ENCODE peak calls at places on chromosomes 5 and 9, in six cellular contexts. G is GM23248, L is esophagus squamous epithelium, R is left ventricle myocardium inferior, Z is A549, M is SJSA1. Y is an unnamed sample. For H3K4me1, the result is how much of the 10 kb centered on the place peaks cover.

GRCh38 chr5:87268970-87269377 is 1.3 kb downstream of the RASA1 start:
- DNase-seq in G (peak), L (no peak), R (no peak), Z (no peak), M (no peak), Y (peak)

GRCh38 chr9:35538361-35539234 is 48.7 kb downstream of the RUSC2 start:
- DNase-seq in G (peak), L (no peak), R (peak), Z (no peak), M (peak), Y (no peak)

GRCh38 chr5:181061645-181062044 is 21.6 kb downstream of the BTNL9 start:
- DNase-seq in G (no peak), L (no peak), R (no peak), Z (no peak), M (no peak), Y (no peak)

GRCh38 chr5:171623551-171624097 is 162.0 kb upstream of the SMIM23 start:
- DNase-seq in G (no peak), L (no peak), R (no peak), Z (no peak), M (no peak), Y (no peak)

GRCh38 chr5:59491944-59492343 is 401.6 kb downstream of the PDE4D start:
- DNase-seq in G (no peak), L (no peak), R (no peak), Z (no peak), M (no peak), Y (no peak)

GRCh38 chr5:138870611-138871010 is 4.5 kb downstream of the LRRTM2 start:
- DNase-seq in G (no peak), L (no peak), R (no peak), Z (no peak), M (no peak), Y (no peak)

GRCh38 chr5:77641963-77642589 is 3.6 kb upstream of the OTP start:
- DNase-seq in G (no peak), L (no peak), R (no peak), Z (no peak), M (no peak), Y (no peak)

GRCh38 chr5:149420509-149421371 is 41.6 kb upstream of the IL17B start:
- DNase-seq in G (no peak), L (no peak), R (no peak), Z (no peak), M (no peak), Y (no peak)

GRCh38 chr5:149035282-149035882 is 27.5 kb downstream of the SH3TC2 start:
- DNase-seq in G (peak), L (peak), R (peak), Z (peak), M (peak), Y (peak)

GRCh38 chr5:61896811-61897210 is 409.2 kb upstream of the KIF2A start:
- DNase-seq in G (no peak), L (no peak), R (no peak), Z (no peak), M (no peak), Y (no peak)

GRCh38 chr9:137319434-137319975 is 17.4 kb upstream of the NRARP start:
- DNase-seq in G (no peak), L (no peak), R (peak), Z (no peak), M (no peak), Y (no peak)

GRCh38 chr9:7178729-7179128 is 421.0 kb downstream of the KDM4C start:
- DNase-seq in G (no peak), L (no peak), R (no peak), Z (no peak), M (no peak), Y (no peak)

GRCh38 chr9:117763314-117763713 is 59.1 kb downstream of the TLR4 start:
- DNase-seq in G (peak), L (no peak), R (no peak), Z (no peak), M (peak), Y (no peak)

GRCh38 chr5:54703568-54704255 is 186.2 kb downstream of the SNX18 start:
- DNase-seq in G (peak), L (no peak), R (no peak), Z (no peak), M (no peak), Y (no peak)

GRCh38 chr9:89138463-89139390 is 39.9 kb downstream of the SHC3 start:
- DNase-seq in G (peak), L (no peak), R (no peak), Z (no peak), M (no peak), Y (no peak)

GRCh38 chr5:122076669-122077450 is 1.2 kb downstream of the LOX start:
- DNase-seq in G (peak), L (no peak), R (peak), Z (peak), M (peak), Y (peak)

GRCh38 chr5:140044041-140044440 is 942 bp upstream of the NRG2 start:
- DNase-seq in G (peak), L (no peak), R (no peak), Z (no peak), M (no peak), Y (no peak)

GRCh38 chr9:89375181-89375760 is 57.0 kb downstream of the SECISBP2 start:
- DNase-seq in G (no peak), L (no peak), R (no peak), Z (no peak), M (no peak), Y (no peak)

GRCh38 chr9:21415492-21416267 is 6.8 kb downstream of the IFNA8 start:
- DNase-seq in G (peak), L (no peak), R (no peak), Z (no peak), M (no peak), Y (no peak)

GRCh38 chr9:106657951-106658350 is 205.0 kb upstream of the ZNF462 start:
- DNase-seq in G (no peak), L (no peak), R (no peak), Z (no peak), M (no peak), Y (no peak)

GRCh38 chr9:105039180-105039799 is 111.3 kb upstream of the ABCA1 start:
- DNase-seq in G (no peak), L (no peak), R (no peak), Z (no peak), M (no peak), Y (no peak)

GRCh38 chr5:177535125-177535524 is 18.4 kb upstream of the DDX41 start:
- DNase-seq in G (no peak), L (no peak), R (no peak), Z (no peak), M (no peak), Y (no peak)

GRCh38 chr5:177537389-177538361 is 16.7 kb downstream of the FAM193B start:
- DNase-seq in G (peak), L (no peak), R (peak), Z (peak), M (peak), Y (peak)

GRCh38 chr5:177538876-177539275 is 15.5 kb downstream of the FAM193B start:
- DNase-seq in G (peak), L (no peak), R (no peak), Z (no peak), M (no peak), Y (no peak)

GRCh38 chr5:177539411-177539810 is 15.0 kb downstream of the FAM193B start:
- DNase-seq in G (peak), L (no peak), R (no peak), Z (no peak), M (no peak), Y (no peak)

GRCh38 chr5:177536386-177536785 is 18.0 kb downstream of the FAM193B start:
- DNase-seq in G (no peak), L (no peak), R (no peak), Z (no peak), M (no peak), Y (no peak)
- H3K27ac ChIP-seq in G (peak), L (peak), R (peak), Z (peak), M (no peak), Y (no peak)

GRCh38 chr9:133955821-133956411 is 36.2 kb downstream of the VAV2 start:
- DNase-seq in G (peak), L (no peak), R (no peak), Z (no peak), M (no peak), Y (peak)

GRCh38 chr9:133956520-133957076 is 35.5 kb downstream of the VAV2 start:
- DNase-seq in G (peak), L (no peak), R (no peak), Z (no peak), M (no peak), Y (peak)

GRCh38 chr9:133953976-133954709 is 38.0 kb downstream of the VAV2 start:
- DNase-seq in G (no peak), L (no peak), R (no peak), Z (no peak), M (no peak), Y (no peak)

GRCh38 chr9:133953621-133953975 is 38.5 kb downstream of the VAV2 start:
- DNase-seq in G (no peak), L (no peak), R (no peak), Z (no peak), M (no peak), Y (no peak)

GRCh38 chr9:133954862-133955529 is 37.1 kb downstream of the VAV2 start:
- DNase-seq in G (no peak), L (no peak), R (no peak), Z (no peak), M (no peak), Y (no peak)
- H3K4me1 ChIP-seq in G (under half), L (half or more), R (under half), Z (under half), M (half or more), Y (under half)

DNA sequence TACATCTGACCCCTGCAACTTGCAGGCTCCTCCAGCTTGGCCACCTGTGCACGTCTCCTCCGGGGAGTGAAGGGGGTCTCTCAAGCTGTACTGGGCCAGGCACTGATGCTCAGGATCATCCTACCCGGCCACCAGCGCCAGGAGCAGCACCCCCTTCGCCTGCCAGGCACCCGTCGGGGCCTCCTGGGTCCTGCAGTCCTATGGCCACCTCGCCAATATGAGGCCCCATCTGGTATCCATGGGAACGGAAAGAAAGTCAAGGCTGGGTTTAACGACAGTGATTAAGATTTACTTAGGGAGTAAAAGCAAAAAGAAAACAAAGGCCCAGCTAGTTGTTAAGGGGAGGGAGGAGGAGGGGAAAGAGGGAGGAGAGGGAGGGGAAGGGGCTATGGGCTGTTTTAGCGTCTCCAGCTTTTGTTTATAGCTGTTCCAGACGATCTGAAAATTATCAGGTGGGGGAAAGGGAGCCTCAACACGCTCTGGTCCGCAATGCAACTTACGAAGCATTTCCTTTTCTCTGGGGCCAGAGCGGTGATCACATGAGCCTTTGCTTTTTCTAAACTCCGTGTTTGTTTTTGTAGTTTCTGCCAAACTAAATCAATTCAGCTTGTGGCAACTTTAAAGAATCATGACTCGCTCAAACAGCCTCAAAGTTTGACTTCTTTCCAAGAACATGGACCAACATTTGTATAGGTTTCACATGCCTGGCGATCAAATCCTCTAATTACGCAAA is 132.4 kb downstream of the ROR2 start:
- DNase-seq in G (peak), L (no peak), R (no peak), Z (no peak), M (no peak), Y (no peak)
- H3K4me3 ChIP-seq in G (peak), L (no peak), R (no peak), Z (no peak), M (no peak), Y (no peak)

GRCh38 chr9:79001012-79001411 is 570.8 kb upstream of the TLE4 start:
- DNase-seq in G (no peak), L (no peak), R (no peak), Z (no peak), M (no peak), Y (no peak)
- H3K27ac ChIP-seq in G (no peak), L (no peak), R (no peak), Z (no peak), M (no peak), Y (no peak)

GRCh38 chr9:121731090-121731489 is 79.7 kb downstream of the DAB2IP start:
- DNase-seq in G (no peak), L (no peak), R (no peak), Z (no peak), M (no peak), Y (no peak)
- H3K4me1 ChIP-seq in G (under half), L (half or more), R (half or more), Z (under half), M (under half), Y (under half)

DNA sequence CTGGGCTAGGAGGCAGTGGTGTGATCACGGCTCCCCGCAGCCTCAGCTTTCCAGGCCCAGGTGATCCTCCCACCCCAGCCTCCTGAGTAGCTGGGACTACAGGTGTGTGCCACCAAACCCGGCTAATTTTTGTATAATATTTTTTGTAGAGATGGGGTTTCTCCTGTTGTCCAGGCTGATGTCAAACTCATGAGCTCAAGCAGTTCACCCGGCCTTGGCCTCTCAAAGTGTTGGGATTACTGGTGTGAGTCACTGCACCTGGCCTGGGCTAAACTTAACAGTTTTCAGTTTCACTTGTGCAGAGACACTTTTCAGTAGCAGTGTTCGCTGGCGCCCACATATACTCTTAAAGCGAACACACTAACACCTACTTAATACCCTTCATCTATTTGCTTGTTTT is 205.6 kb upstream of the ZNF608 start:
- DNase-seq in G (no peak), L (no peak), R (no peak), Z (no peak), M (no peak), Y (peak)
- H3K4me3 ChIP-seq in G (no peak), L (no peak), R (no peak), Z (no peak), M (no peak), Y (no peak)

GRCh38 chr9:134443169-134444039 is 117.1 kb downstream of the RXRA start:
- DNase-seq in G (peak), L (peak), R (peak), Z (peak), M (peak), Y (peak)
- H3K27ac ChIP-seq in G (peak), L (peak), R (peak), Z (peak), M (no peak), Y (no peak)

GRCh38 chr9:87699835-87700234 is 26.1 kb upstream of the CTSL start:
- DNase-seq in G (peak), L (no peak), R (no peak), Z (no peak), M (no peak), Y (no peak)

GRCh38 chr9:87694236-87694755 is 31.6 kb upstream of the CTSL start:
- DNase-seq in G (no peak), L (no peak), R (no peak), Z (no peak), M (no peak), Y (no peak)

GRCh38 chr9:87696641-87697040 is 29.3 kb upstream of the CTSL start:
- DNase-seq in G (no peak), L (no peak), R (no peak), Z (no peak), M (no peak), Y (no peak)

GRCh38 chr9:87698069-87698809 is 27.7 kb upstream of the CTSL start:
- DNase-seq in G (no peak), L (no peak), R (no peak), Z (no peak), M (no peak), Y (no peak)

GRCh38 chr9:87695523-87695922 is 30.4 kb upstream of the CTSL start:
- DNase-seq in G (no peak), L (no peak), R (no peak), Z (no peak), M (no peak), Y (no peak)
- H3K4me1 ChIP-seq in G (under half), L (under half), R (under half), Z (under half), M (under half), Y (under half)

GRCh38 chr9:134320195-134320885 is 5.9 kb upstream of the RXRA start:
- DNase-seq in G (no peak), L (no peak), R (peak), Z (no peak), M (no peak), Y (peak)
- H3K4me3 ChIP-seq in G (no peak), L (no peak), R (no peak), Z (no peak), M (no peak), Y (no peak)

Y was measured in SJCRH30.